ENCODE peak calls at places on chromosomes 5 and 9, in five cellular contexts. H, R, C, X and Q are unnamed samples.
A peak's percentile ranks its signal among the peaks of the same experiment; 100 is the strongest.

GRCh38 chr5:67674256-67674655 is 477.7 kb upstream of the CD180 start:
- DNase-seq in H (no peak), R (no peak), C (no peak), X (no peak), Q (no peak)

GRCh38 chr9:84600739-84601138 is 68.8 kb upstream of the NTRK2 start:
- DNase-seq in H (no peak), R (no peak), C (no peak), X (peak; percentile 14), Q (no peak)

GRCh38 chr5:124343021-124343420 is 403.4 kb downstream of the ZNF608 start:
- DNase-seq in H (no peak), R (no peak), C (no peak), X (no peak), Q (no peak)

GRCh38 chr5:126506079-126506478 is 82.9 kb downstream of the GRAMD2B start:
- DNase-seq in H (no peak), R (no peak), C (no peak), X (no peak), Q (no peak)

GRCh38 chr5:108801776-108802175 is 54.1 kb downstream of the FER start:
- DNase-seq in H (no peak), R (no peak), C (no peak), X (no peak), Q (no peak)

GRCh38 chr5:159343295-159344094 is 13.2 kb upstream of the IL12B start:
- DNase-seq in H (no peak), R (no peak), C (no peak), X (peak; percentile 19), Q (no peak)

GRCh38 chr5:154562244-154562861 is 84.3 kb upstream of the HAND1 start:
- DNase-seq in H (no peak), R (no peak), C (no peak), X (no peak), Q (no peak)

GRCh38 chr9:38042626-38043359 is 26.2 kb downstream of the SHB start:
- DNase-seq in H (no peak), R (no peak), C (no peak), X (no peak), Q (no peak)

GRCh38 chr9:136784997-136785361 is 6.2 kb upstream of the TMEM141 start:
- DNase-seq in H (no peak), R (no peak), C (no peak), X (peak; percentile 72), Q (no peak)

GRCh38 chr9:34566191-34566849 is 23.2 kb downstream of the CNTFR start:
- DNase-seq in H (peak; percentile 5), R (no peak), C (no peak), X (no peak), Q (peak; percentile 40)

GRCh38 chr5:117295941-117296340 is 721.3 kb upstream of the SEMA6A start:
- DNase-seq in H (no peak), R (no peak), C (no peak), X (no peak), Q (no peak)

GRCh38 chr5:53027913-53028312 is 38.8 kb downstream of the ITGA2 start:
- DNase-seq in H (peak; percentile 36), R (no peak), C (no peak), X (no peak), Q (no peak)

GRCh38 chr5:163649522-163649921 is 144.1 kb downstream of the MAT2B start:
- DNase-seq in H (no peak), R (no peak), C (no peak), X (no peak), Q (no peak)

GRCh38 chr5:153031326-153031725 is 459.1 kb upstream of the GRIA1 start:
- DNase-seq in H (no peak), R (no peak), C (no peak), X (no peak), Q (no peak)

GRCh38 chr5:174523311-174524159 is 200.8 kb upstream of the MSX2 start:
- DNase-seq in H (no peak), R (no peak), C (no peak), X (peak; percentile 50), Q (no peak)
- TF ChIP-seq CTCF in H (no peak), R (no peak), C (peak; percentile 35), X (peak; percentile 30), Q (no peak)

GRCh38 chr9:18371621-18372020 is 102.3 kb upstream of the ADAMTSL1 start:
- DNase-seq in H (no peak), R (no peak), C (no peak), X (no peak), Q (no peak)
- TF ChIP-seq CTCF in H (no peak), R (no peak), C (no peak), X (no peak), Q (no peak)

GRCh38 chr9:74958587-74958986 is 5.9 kb upstream of the C9orf40 start:
- DNase-seq in H (no peak), R (no peak), C (no peak), X (no peak), Q (no peak)
- TF ChIP-seq CTCF in H (no peak), R (no peak), C (no peak), X (no peak), Q (no peak)

GRCh38 chr9:106976772-106977171 is 113.8 kb downstream of the ZNF462 start:
- DNase-seq in H (no peak), R (no peak), C (no peak), X (no peak), Q (no peak)
- TF ChIP-seq CTCF in H (no peak), R (no peak), C (no peak), X (no peak), Q (no peak)

GRCh38 chr9:18149457-18150011 is 324.4 kb upstream of the ADAMTSL1 start:
- DNase-seq in H (no peak), R (no peak), C (no peak), X (no peak), Q (no peak)
- TF ChIP-seq CTCF in H (no peak), R (no peak), C (no peak), X (peak; percentile 23), Q (no peak)